ENCODE peak calls at places on chromosomes 13 and 19, in seven cellular contexts. R, P, C, J, L, T and V are unnamed samples.

GRCh38 chr13:106867249-106867648 is 299.3 kb upstream of the ARGLU1 start:
- DNase-seq in C (peak), T (no peak), R (peak), P (no peak), L (no peak), J (no peak), V (peak)

GRCh38 chr13:109297628-109298027 is 488.8 kb downstream of the IRS2 start:
- DNase-seq in P (peak), L (peak), R (no peak), T (peak), C (peak), J (no peak), V (peak)

GRCh38 chr13:107669356-107669755 is 546.0 kb downstream of the LIG4 start:
- DNase-seq in R (no peak), P (no peak), T (peak), J (no peak), L (peak), C (no peak), V (no peak)

GRCh38 chr13:65638572-65639168 is 1591.5 kb downstream of the PCDH9 start:
- DNase-seq in T (peak), P (peak), J (peak), C (peak), R (peak), L (peak), V (peak)

GRCh38 chr19:14786421-14786851 is 8.1 kb upstream of the ADGRE2 start:
- DNase-seq in L (no peak), C (peak), J (peak), T (no peak), P (no peak), R (peak), V (no peak)

GRCh38 chr19:58406818-58407657 is 1.4 kb upstream of the ZNF584 start:
- DNase-seq in P (no peak), C (peak), L (peak), T (no peak), J (no peak), R (peak), V (no peak)

GRCh38 chr19:3359850-3360493 is 6.4 kb upstream of the NFIC start:
- DNase-seq in T (no peak), P (no peak), C (peak), R (peak), J (peak), L (no peak), V (no peak)

GRCh38 chr19:30317403-30317802 is 54.8 kb upstream of the ZNF536 start:
- DNase-seq in T (no peak), J (no peak), L (no peak), P (no peak), R (no peak), C (no peak), V (no peak)

GRCh38 chr19:1324792-1325567 is 39.3 kb downstream of the EFNA2 start:
- DNase-seq in L (peak), P (no peak), T (no peak), R (peak), C (peak), J (no peak), V (peak)

GRCh38 chr13:100208596-100208995 is 119.7 kb downstream of the PCCA start:
- DNase-seq in R (no peak), C (peak), T (no peak), J (no peak), P (no peak), L (peak), V (no peak)

GRCh38 chr19:3507371-3508120 is 1.4 kb downstream of the FZR1 start:
- DNase-seq in C (peak), R (peak), L (no peak), P (no peak), J (no peak), T (no peak), V (no peak)

GRCh38 chr19:50759886-50760285 is 10.4 kb upstream of the GPR32 start:
- DNase-seq in T (no peak), L (peak), J (peak), R (peak), P (no peak), C (peak), V (peak)

GRCh38 chr19:31386806-31387205 is 37.6 kb upstream of the TSHZ3 start:
- DNase-seq in J (no peak), L (no peak), C (no peak), P (no peak), T (no peak), R (no peak), V (no peak)

GRCh38 chr13:71396149-71396548 is 470.9 kb downstream of the DACH1 start:
- DNase-seq in T (no peak), L (no peak), R (no peak), P (no peak), J (no peak), C (no peak), V (no peak)

GRCh38 chr19:12778020-12778904 is 2.9 kb upstream of the HOOK2 start:
- DNase-seq in R (peak), J (peak), P (no peak), C (peak), L (peak), T (no peak), V (peak)

GRCh38 chr19:52923782-52924593 is 760 bp upstream of the ZNF888 start:
- DNase-seq in T (no peak), R (peak), L (peak), J (no peak), P (no peak), C (peak), V (peak)

GRCh38 chr13:70043685-70044084 is 63.9 kb upstream of the ATXN8OS start:
- DNase-seq in T (no peak), L (no peak), R (no peak), J (peak), C (no peak), P (no peak), V (no peak)

GRCh38 chr19:32674153-32674958 is 624 bp downstream of the ANKRD27 start:
- DNase-seq in C (peak), P (no peak), L (no peak), J (no peak), R (no peak), T (no peak), V (no peak)

GRCh38 chr13:68428292-68428691 is 1198.2 kb upstream of the PCDH9 start:
- DNase-seq in J (no peak), C (no peak), P (no peak), L (no peak), T (no peak), R (no peak), V (peak)

GRCh38 chr13:106340249-106340648 is 195.2 kb downstream of the EFNB2 start:
- DNase-seq in L (no peak), R (no peak), C (no peak), J (no peak), T (no peak), P (no peak), V (no peak)

GRCh38 chr13:29761160-29761559 is 89.3 kb downstream of the UBL3 start:
- DNase-seq in L (no peak), T (no peak), R (no peak), J (no peak), P (no peak), C (no peak), V (no peak)

DNA sequence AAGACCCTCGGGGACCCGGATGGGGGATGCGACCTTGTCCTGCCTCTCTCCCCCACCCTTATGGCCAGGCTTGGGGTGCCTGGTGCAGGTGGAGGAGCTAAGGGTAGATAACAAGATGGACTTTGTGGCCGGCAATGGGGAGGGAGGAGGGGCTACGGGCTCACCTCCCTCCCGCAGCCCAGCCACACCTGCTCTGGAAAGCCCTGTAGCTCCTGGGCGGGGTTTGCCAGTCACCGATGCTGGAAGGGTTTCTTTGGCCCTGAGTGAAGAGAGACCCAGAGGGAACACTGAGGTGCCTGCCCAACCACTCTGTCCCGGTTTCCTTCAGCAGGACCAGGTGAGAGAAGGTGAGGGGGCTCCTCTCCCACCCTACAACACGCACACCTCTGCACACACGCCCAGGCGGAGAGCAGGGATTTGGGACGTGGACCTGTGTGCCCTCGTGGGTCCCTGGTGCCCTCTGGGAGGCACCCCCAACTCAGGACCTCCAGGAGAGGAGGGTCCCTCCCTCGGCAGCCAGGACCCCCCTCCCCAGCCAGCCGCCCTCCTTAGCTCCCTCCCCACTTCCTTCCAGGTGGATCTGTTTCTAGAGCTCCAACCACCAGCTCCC is at the start of gene FUT2:
- DNase-seq in P (no peak), C (no peak), R (peak), J (no peak), T (no peak), L (no peak), V (no peak)
- H3K4me3 ChIP-seq in P (no peak), C (no peak), R (peak), J (no peak), T (no peak), L (no peak), V (no peak)

DNA sequence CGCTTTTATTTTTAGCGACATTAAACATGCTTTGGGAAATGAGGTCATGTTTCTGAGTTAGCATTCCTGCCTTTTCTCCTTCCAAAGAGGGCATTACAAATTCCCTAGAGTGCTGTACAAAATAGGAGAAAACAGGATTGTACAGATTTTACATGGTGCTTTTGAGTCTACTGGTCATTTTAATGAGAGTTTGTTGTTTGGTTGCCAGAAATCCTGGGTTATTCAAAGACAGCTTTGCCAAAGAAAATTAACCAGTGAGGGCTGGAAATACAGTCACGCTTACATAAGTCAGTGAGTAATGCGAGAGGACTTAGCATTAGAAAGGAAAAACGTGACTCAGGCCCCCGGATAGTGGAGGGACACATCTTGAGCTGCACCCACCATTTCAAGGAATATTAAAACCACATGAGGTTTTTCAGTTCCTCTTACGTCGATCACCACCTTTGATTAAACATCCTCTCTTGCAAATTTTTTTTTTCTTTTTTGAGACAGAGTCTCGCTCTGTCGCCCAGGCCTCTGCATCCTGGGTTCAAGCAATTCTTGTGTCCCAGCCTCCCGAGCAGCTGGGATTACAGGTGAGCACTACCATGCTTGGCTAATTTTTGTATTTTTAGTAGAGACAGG is 55.4 kb downstream of the SACS start:
- DNase-seq in T (peak), J (peak), R (peak), C (peak), L (peak), P (peak), V (peak)
- H3K4me3 ChIP-seq in T (no peak), J (no peak), R (no peak), C (no peak), L (no peak), P (no peak), V (no peak)

GRCh38 chr19:40363128-40363527 is 14.6 kb downstream of the PLD3 start:
- DNase-seq in R (no peak), C (no peak), P (no peak), L (no peak), J (no peak), T (no peak), V (no peak)

GRCh38 chr19:40365613-40366401 is 17.3 kb downstream of the PLD3 start:
- DNase-seq in J (peak), P (no peak), R (peak), C (peak), T (no peak), L (peak), V (peak)

GRCh38 chr19:40366697-40367561 is 18.4 kb downstream of the PLD3 start:
- DNase-seq in P (no peak), L (no peak), J (no peak), T (no peak), R (peak), C (no peak), V (peak)

GRCh38 chr19:40367577-40368434 is 19.3 kb downstream of the PLD3 start:
- DNase-seq in L (no peak), P (no peak), C (no peak), J (no peak), R (no peak), T (no peak), V (no peak)

DNA sequence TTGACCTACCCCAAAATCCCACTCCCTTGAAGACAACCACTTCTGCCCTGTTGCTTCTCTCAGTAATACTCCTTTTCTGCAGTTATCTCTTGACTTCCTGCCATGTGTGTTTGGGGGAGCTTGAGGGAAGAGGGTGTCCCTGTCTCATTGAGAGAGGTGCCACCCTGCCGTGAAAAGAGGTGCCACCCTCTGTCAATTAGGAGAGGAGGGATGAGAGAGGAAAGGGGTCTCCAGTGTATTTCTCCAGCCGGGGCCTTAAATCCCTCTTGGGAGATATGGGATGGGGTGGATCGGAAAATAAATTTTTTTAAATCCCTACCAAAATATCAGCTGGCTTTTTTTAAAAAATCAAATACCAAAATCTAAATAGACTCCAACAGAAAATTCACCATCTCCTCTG is 16.5 kb downstream of the PLD3 start:
- DNase-seq in T (no peak), L (no peak), C (no peak), R (no peak), P (no peak), J (no peak), V (no peak)
- H3K4me3 ChIP-seq in T (no peak), L (no peak), C (peak), R (peak), P (no peak), J (no peak), V (peak)

GRCh38 chr19:41505105-41505504 is 62.1 kb downstream of the ERICH4 start:
- DNase-seq in J (no peak), L (no peak), P (no peak), C (no peak), R (no peak), T (no peak), V (no peak)

GRCh38 chr19:41501854-41502253 is 58.9 kb downstream of the ERICH4 start:
- DNase-seq in P (no peak), R (no peak), L (no peak), C (no peak), T (no peak), J (peak), V (no peak)

GRCh38 chr19:41500443-41500842 is 57.5 kb downstream of the ERICH4 start:
- DNase-seq in L (no peak), C (no peak), J (no peak), R (no peak), P (no peak), T (no peak), V (no peak)

GRCh38 chr19:41495589-41495988 is 52.6 kb downstream of the ERICH4 start:
- DNase-seq in R (no peak), C (no peak), T (no peak), P (no peak), J (no peak), L (no peak), V (no peak)

DNA sequence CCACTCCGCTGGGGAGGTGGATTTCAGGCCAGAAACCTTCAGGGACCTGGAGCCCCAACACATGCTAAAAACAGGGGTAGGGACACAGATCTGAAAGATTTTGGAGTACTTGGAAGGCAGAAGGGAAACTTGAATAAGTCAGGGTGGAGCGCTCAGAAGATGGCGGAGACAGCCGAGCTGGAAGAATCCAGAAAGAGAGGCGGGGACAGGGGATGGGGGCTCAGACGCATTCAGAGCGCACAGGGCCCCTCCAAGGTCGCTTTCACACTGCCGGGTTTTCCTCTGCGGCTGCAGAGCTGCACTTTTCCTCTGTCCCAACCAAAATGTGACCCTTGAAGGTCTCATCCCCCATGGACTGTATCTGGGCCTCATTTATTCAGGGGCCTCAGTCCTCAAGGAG is 56.9 kb downstream of the ERICH4 start:
- DNase-seq in J (no peak), R (no peak), P (no peak), L (no peak), T (no peak), C (no peak), V (no peak)
- H3K4me3 ChIP-seq in J (no peak), R (no peak), P (no peak), L (no peak), T (no peak), C (no peak), V (no peak)

GRCh38 chr19:37412700-37413099 is 41.8 kb downstream of the ZNF527 start:
- DNase-seq in C (no peak), L (no peak), P (no peak), R (no peak), J (no peak), T (no peak), V (no peak)
- H3K4me3 ChIP-seq in C (no peak), L (no peak), P (no peak), R (no peak), J (no peak), T (no peak), V (no peak)

DNA sequence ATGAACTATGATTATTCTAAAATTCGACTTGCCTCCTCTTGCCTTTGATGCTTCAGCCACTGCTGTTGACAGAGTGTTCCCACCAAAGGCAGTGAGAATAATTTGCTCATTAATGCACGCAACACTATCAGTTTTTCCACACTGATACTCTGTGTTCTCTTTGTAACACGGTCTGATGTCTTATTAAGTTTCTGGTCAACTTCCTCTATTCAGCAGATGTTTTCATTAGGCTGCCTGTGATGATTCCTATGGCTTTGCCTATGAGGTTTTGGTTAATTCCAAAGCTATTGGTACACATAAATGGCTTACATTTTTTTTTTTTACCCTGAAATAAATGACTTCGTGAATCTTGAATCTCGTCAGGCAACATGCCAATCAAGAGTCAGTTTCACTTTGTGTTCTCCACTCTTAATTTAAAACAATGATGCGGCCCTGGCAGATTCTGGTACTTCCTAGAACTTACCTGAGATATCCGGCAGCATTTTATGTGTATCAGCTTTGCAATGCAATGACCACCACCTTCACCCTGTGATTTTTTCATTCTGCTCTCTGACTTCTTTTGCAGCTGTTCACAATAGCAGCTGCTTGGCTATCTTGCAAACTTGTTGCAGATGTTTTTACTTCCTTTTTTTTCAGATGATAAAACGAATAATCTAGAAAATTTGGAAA is 27.5 kb upstream of the KL start:
- DNase-seq in P (no peak), C (peak), L (peak), J (no peak), R (no peak), T (no peak), V (no peak)
- H3K4me3 ChIP-seq in P (no peak), C (no peak), L (no peak), J (no peak), R (no peak), T (no peak), V (no peak)

DNA sequence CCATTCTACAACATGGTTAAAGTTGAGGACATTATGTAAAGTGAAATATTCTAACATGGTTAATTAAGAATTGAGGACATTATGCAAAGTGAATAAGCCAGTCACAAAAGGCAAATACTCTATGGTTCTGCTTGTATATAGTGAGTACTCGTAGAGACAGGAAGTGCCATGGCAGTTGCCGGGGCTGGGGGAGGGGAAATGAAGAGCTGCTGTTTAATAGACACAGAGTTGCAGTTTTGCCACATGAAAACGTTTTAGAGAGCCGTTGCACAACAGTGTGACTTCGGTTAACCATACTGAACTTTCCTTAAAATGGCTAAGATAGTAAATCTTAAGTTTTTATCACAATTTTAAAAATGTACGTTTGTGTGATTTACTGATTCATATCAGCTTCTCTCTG is 176.9 kb downstream of the SHISA2 start:
- DNase-seq in J (no peak), R (no peak), L (no peak), C (no peak), T (no peak), P (no peak), V (no peak)
- H3K4me3 ChIP-seq in J (no peak), R (no peak), L (no peak), C (no peak), T (no peak), P (no peak), V (no peak)

GRCh38 chr19:56153507-56153906 is 12.4 kb downstream of the ZNF444 start:
- DNase-seq in L (no peak), T (no peak), P (no peak), C (peak), R (peak), J (no peak), V (no peak)
- H3K4me3 ChIP-seq in L (no peak), T (no peak), P (no peak), C (no peak), R (peak), J (no peak), V (no peak)